ENCODE peak calls at places on chromosomes 3 and 15, in ten cellular contexts. B is colonic mucosa, K is lung, I is natural killer cell, O is astrocyte of the spinal cord, N is Panc1, A is left ventricle myocardium inferior, S is endothelial cell, J is choroid plexus epithelial cell, F is HL-60. C is an unnamed sample.

GRCh38 chr3:42511196-42511595 is 8.8 kb downstream of the VIPR1 start:
- DNase-seq in B (no peak), S (no peak), O (no peak), F (no peak), K (no peak), I (no peak), A (no peak), J (no peak), N (no peak), C (no peak)

GRCh38 chr15:73110246-73110645 is 58.0 kb downstream of the NEO1 start:
- DNase-seq in A (no peak), B (no peak), O (no peak), I (no peak), K (no peak), S (no peak), J (no peak), F (no peak), N (no peak), C (no peak)

GRCh38 chr3:75886971-75887526 is 101.7 kb upstream of the ZNF717 start:
- DNase-seq in K (no peak), A (no peak), B (no peak), S (no peak), J (no peak), I (no peak), N (no peak), O (no peak), F (no peak), C (no peak)

GRCh38 chr3:115660646-115661442 is 37.5 kb downstream of the GAP43 start:
- DNase-seq in B (no peak), N (no peak), I (no peak), K (no peak), A (peak; percentile 45), J (no peak), S (no peak), O (no peak), F (no peak), C (peak; percentile 21)

GRCh38 chr15:25545017-25545416 is 106.2 kb upstream of the UBE3A start:
- DNase-seq in I (no peak), K (no peak), S (no peak), O (peak; percentile 48), F (no peak), N (no peak), J (no peak), A (no peak), B (no peak), C (no peak)

GRCh38 chr3:182979719-182980191 is 583 bp downstream of the DCUN1D1 start:
- DNase-seq in F (peak; percentile 70), J (peak; percentile 15), S (peak; percentile 51), B (peak; percentile 50), K (no peak), I (no peak), O (peak; percentile 17), N (no peak), A (no peak), C (no peak)

GRCh38 chr3:126135398-126136076 is 44.8 kb downstream of the ALDH1L1 start:
- DNase-seq in A (no peak), S (no peak), N (no peak), J (no peak), B (peak; percentile 15), I (peak; percentile 13), O (no peak), F (no peak), K (no peak), C (no peak)

GRCh38 chr3:61564405-61565059 is 3.2 kb downstream of the PTPRG start:
- DNase-seq in F (no peak), N (no peak), A (peak; percentile 88), K (peak; percentile 80), B (peak; percentile 83), J (peak; percentile 76), I (no peak), O (peak; percentile 79), S (peak; percentile 93), C (peak; percentile 72)

GRCh38 chr3:126354776-126355175 is 2.4 kb downstream of the KLF15 start:
- DNase-seq in F (no peak), S (no peak), A (no peak), B (no peak), K (no peak), N (no peak), J (no peak), I (no peak), O (no peak), C (no peak)

GRCh38 chr3:190345878-190346277 is 23.6 kb upstream of the CLDN1 start:
- DNase-seq in S (no peak), B (no peak), F (no peak), A (no peak), J (no peak), I (no peak), K (no peak), O (no peak), N (no peak), C (no peak)

GRCh38 chr3:32817561-32818430 is at the start of gene TRIM71:
- DNase-seq in O (peak; percentile 22), B (no peak), F (peak; percentile 6), K (no peak), N (no peak), A (no peak), J (no peak), S (peak; percentile 43), I (no peak), C (peak; percentile 41)

GRCh38 chr3:173055228-173055933 is 85.7 kb downstream of the SPATA16 start:
- DNase-seq in F (no peak), B (no peak), I (no peak), S (no peak), J (no peak), O (no peak), A (no peak), N (no peak), K (no peak), C (no peak)

GRCh38 chr3:121758727-121759450 is 9.3 kb upstream of the GOLGB1 start:
- DNase-seq in B (no peak), K (no peak), O (no peak), N (no peak), S (no peak), J (peak; percentile 52), I (no peak), F (no peak), A (no peak), C (no peak)

GRCh38 chr15:76327191-76328105 is 9.1 kb upstream of the ISL2 start:
- DNase-seq in J (no peak), B (no peak), K (no peak), A (no peak), N (no peak), O (no peak), I (no peak), F (no peak), S (no peak), C (peak; percentile 45)

GRCh38 chr3:188296761-188297689 is 143.1 kb downstream of the LPP start:
- DNase-seq in K (peak; percentile 35), N (no peak), A (no peak), S (no peak), J (peak; percentile 85), B (peak; percentile 53), O (peak; percentile 66), I (no peak), F (peak; percentile 76), C (peak; percentile 68)

GRCh38 chr15:68823561-68823960 is 2.9 kb upstream of the ANP32A start:
- DNase-seq in B (no peak), J (no peak), O (no peak), F (no peak), A (no peak), K (no peak), I (no peak), N (no peak), S (no peak), C (no peak)

GRCh38 chr3:69329897-69330296 is 56.0 kb downstream of the FRMD4B start:
- DNase-seq in I (no peak), N (no peak), O (peak; percentile 65), B (no peak), A (no peak), J (peak; percentile 50), S (no peak), F (no peak), K (no peak), C (peak; percentile 20)

GRCh38 chr3:110318108-110318507 is 753.5 kb upstream of the NECTIN3 start:
- DNase-seq in K (no peak), J (peak; percentile 23), B (no peak), F (no peak), O (peak; percentile 33), S (no peak), N (no peak), A (no peak), I (no peak), C (no peak)

GRCh38 chr3:189457201-189457607 is 174.0 kb upstream of the TP63 start:
- DNase-seq in N (no peak), K (no peak), O (peak; percentile 76), F (no peak), B (no peak), S (no peak), J (peak; percentile 24), A (no peak), I (no peak), C (no peak)

GRCh38 chr3:181948286-181948685 is 236.6 kb downstream of the SOX2 start:
- DNase-seq in S (no peak), O (no peak), B (no peak), A (no peak), N (no peak), J (no peak), F (no peak), K (no peak), I (no peak), C (no peak)
- TF ChIP-seq CTCF in S (no peak), O (peak; percentile 25), B (no peak), A (no peak), N (peak; percentile 66), J (no peak), F (no peak), K (no peak), I (no peak), C (no peak)

GRCh38 chr3:57616233-57616632 is 19.1 kb upstream of the ARF4 start:
- DNase-seq in J (no peak), K (no peak), A (no peak), I (no peak), O (no peak), N (no peak), F (peak; percentile 45), B (no peak), S (no peak), C (no peak)
- TF ChIP-seq CTCF in J (no peak), K (no peak), A (no peak), I (no peak), O (no peak), N (no peak), F (no peak), B (no peak), S (no peak), C (no peak)

GRCh38 chr15:77993374-77993911 is 84.1 kb downstream of the TBC1D2B start:
- DNase-seq in N (no peak), S (no peak), B (no peak), I (no peak), A (no peak), O (no peak), K (no peak), J (no peak), F (no peak), C (no peak)
- TF ChIP-seq CTCF in N (no peak), S (no peak), B (no peak), I (no peak), A (no peak), O (no peak), K (no peak), J (no peak), F (no peak), C (no peak)

GRCh38 chr3:78161736-78162135 is 1121.8 kb downstream of the ROBO2 start:
- DNase-seq in N (no peak), I (no peak), B (no peak), A (no peak), S (no peak), J (no peak), O (no peak), K (no peak), F (no peak), C (no peak)

GRCh38 chr3:78163379-78163778 is 1123.5 kb downstream of the ROBO2 start:
- DNase-seq in B (no peak), K (no peak), I (no peak), N (no peak), O (peak; percentile 23), S (no peak), A (no peak), J (peak; percentile 61), F (no peak), C (no peak)

GRCh38 chr3:78165876-78166275 is 1126.0 kb downstream of the ROBO2 start:
- DNase-seq in K (no peak), S (no peak), N (no peak), B (no peak), J (peak; percentile 43), O (no peak), F (no peak), I (no peak), A (no peak), C (no peak)
- TF ChIP-seq CTCF in K (no peak), S (no peak), N (no peak), B (no peak), J (peak; percentile 55), O (peak; percentile 34), F (no peak), I (no peak), A (peak; percentile 40), C (peak; percentile 19)

C was measured in foreskin fibroblast.